ENCODE peak calls at places on chromosomes 6 and 20, in ten cellular contexts. One of them, this sample, is unnamed. For H3K9me3, the result is how much of the 10 kb centered on the place peaks cover.

GRCh38 chr6:152348116-152348515 is 289.0 kb downstream of the SYNE1 start:
- DNase-seq in tibial nerve: no peak
- DNase-seq in Caco-2: no peak
- DNase-seq in spleen: no peak
- DNase-seq in lung: no peak
- DNase-seq in ascending aorta: no peak
- DNase-seq in right atrium auricular region: no peak
- DNase-seq in CD8-positive, alpha-beta memory T cell: no peak
- DNase-seq in body of pancreas: no peak
- DNase-seq in left lung: no peak
- DNase-seq in this sample: no peak

GRCh38 chr6:143545165-143545564 is 33.6 kb upstream of the FUCA2 start:
- DNase-seq in tibial nerve: no peak
- DNase-seq in Caco-2: no peak
- DNase-seq in spleen: no peak
- DNase-seq in lung: no peak
- DNase-seq in ascending aorta: no peak
- DNase-seq in right atrium auricular region: no peak
- DNase-seq in CD8-positive, alpha-beta memory T cell: no peak
- DNase-seq in body of pancreas: no peak
- DNase-seq in left lung: no peak
- DNase-seq in this sample: no peak

GRCh38 chr6:31042801-31043200 is 32.5 kb downstream of the MUC22 start:
- DNase-seq in tibial nerve: peak
- DNase-seq in Caco-2: peak
- DNase-seq in spleen: no peak
- DNase-seq in lung: peak
- DNase-seq in ascending aorta: no peak
- DNase-seq in right atrium auricular region: no peak
- DNase-seq in CD8-positive, alpha-beta memory T cell: peak
- DNase-seq in body of pancreas: peak
- DNase-seq in left lung: no peak
- DNase-seq in this sample: no peak

GRCh38 chr6:166620478-166621113 is 6.5 kb downstream of the RPS6KA2 start:
- DNase-seq in tibial nerve: no peak
- DNase-seq in Caco-2: no peak
- DNase-seq in spleen: no peak
- DNase-seq in lung: no peak
- DNase-seq in ascending aorta: no peak
- DNase-seq in right atrium auricular region: peak
- DNase-seq in CD8-positive, alpha-beta memory T cell: no peak
- DNase-seq in body of pancreas: no peak
- DNase-seq in left lung: no peak
- DNase-seq in this sample: no peak

GRCh38 chr20:37398750-37399621 is 53.0 kb downstream of the SRC start:
- DNase-seq in tibial nerve: no peak
- DNase-seq in Caco-2: peak
- DNase-seq in spleen: no peak
- DNase-seq in lung: no peak
- DNase-seq in ascending aorta: no peak
- DNase-seq in right atrium auricular region: no peak
- DNase-seq in CD8-positive, alpha-beta memory T cell: no peak
- DNase-seq in body of pancreas: no peak
- DNase-seq in left lung: peak
- DNase-seq in this sample: no peak

GRCh38 chr6:149900620-149901443 is 2.9 kb upstream of the RAET1E start:
- DNase-seq in tibial nerve: no peak
- DNase-seq in Caco-2: no peak
- DNase-seq in spleen: peak
- DNase-seq in lung: no peak
- DNase-seq in ascending aorta: no peak
- DNase-seq in right atrium auricular region: peak
- DNase-seq in CD8-positive, alpha-beta memory T cell: no peak
- DNase-seq in body of pancreas: no peak
- DNase-seq in left lung: no peak
- DNase-seq in this sample: no peak

GRCh38 chr20:58481541-58482021 is 33.6 kb downstream of the APCDD1L start:
- DNase-seq in tibial nerve: peak
- DNase-seq in Caco-2: peak
- DNase-seq in spleen: no peak
- DNase-seq in lung: peak
- DNase-seq in ascending aorta: no peak
- DNase-seq in right atrium auricular region: no peak
- DNase-seq in CD8-positive, alpha-beta memory T cell: peak
- DNase-seq in body of pancreas: no peak
- DNase-seq in left lung: no peak
- DNase-seq in this sample: peak

GRCh38 chr6:42460892-42461291 is 9.2 kb upstream of the TRERF1 start:
- DNase-seq in tibial nerve: no peak
- DNase-seq in Caco-2: no peak
- DNase-seq in spleen: no peak
- DNase-seq in lung: no peak
- DNase-seq in ascending aorta: no peak
- DNase-seq in right atrium auricular region: no peak
- DNase-seq in CD8-positive, alpha-beta memory T cell: no peak
- DNase-seq in body of pancreas: no peak
- DNase-seq in left lung: no peak
- DNase-seq in this sample: no peak

GRCh38 chr6:157150076-157150475 is 173.2 kb downstream of the TMEM242 start:
- DNase-seq in tibial nerve: no peak
- DNase-seq in Caco-2: no peak
- DNase-seq in spleen: no peak
- DNase-seq in lung: no peak
- DNase-seq in ascending aorta: no peak
- DNase-seq in right atrium auricular region: no peak
- DNase-seq in CD8-positive, alpha-beta memory T cell: no peak
- DNase-seq in body of pancreas: no peak
- DNase-seq in left lung: no peak
- DNase-seq in this sample: no peak

GRCh38 chr6:2558098-2558770 is 192.5 kb downstream of the MYLK4 start:
- DNase-seq in tibial nerve: no peak
- DNase-seq in Caco-2: no peak
- DNase-seq in spleen: no peak
- DNase-seq in lung: no peak
- DNase-seq in ascending aorta: no peak
- DNase-seq in right atrium auricular region: no peak
- DNase-seq in CD8-positive, alpha-beta memory T cell: no peak
- DNase-seq in body of pancreas: no peak
- DNase-seq in left lung: no peak
- DNase-seq in this sample: no peak

GRCh38 chr6:111793711-111794111 is 79.5 kb downstream of the FYN start:
- DNase-seq in tibial nerve: no peak
- DNase-seq in Caco-2: no peak
- DNase-seq in spleen: peak
- DNase-seq in lung: no peak
- DNase-seq in ascending aorta: no peak
- DNase-seq in right atrium auricular region: no peak
- DNase-seq in CD8-positive, alpha-beta memory T cell: peak
- DNase-seq in body of pancreas: no peak
- DNase-seq in left lung: peak
- DNase-seq in this sample: no peak

DNA sequence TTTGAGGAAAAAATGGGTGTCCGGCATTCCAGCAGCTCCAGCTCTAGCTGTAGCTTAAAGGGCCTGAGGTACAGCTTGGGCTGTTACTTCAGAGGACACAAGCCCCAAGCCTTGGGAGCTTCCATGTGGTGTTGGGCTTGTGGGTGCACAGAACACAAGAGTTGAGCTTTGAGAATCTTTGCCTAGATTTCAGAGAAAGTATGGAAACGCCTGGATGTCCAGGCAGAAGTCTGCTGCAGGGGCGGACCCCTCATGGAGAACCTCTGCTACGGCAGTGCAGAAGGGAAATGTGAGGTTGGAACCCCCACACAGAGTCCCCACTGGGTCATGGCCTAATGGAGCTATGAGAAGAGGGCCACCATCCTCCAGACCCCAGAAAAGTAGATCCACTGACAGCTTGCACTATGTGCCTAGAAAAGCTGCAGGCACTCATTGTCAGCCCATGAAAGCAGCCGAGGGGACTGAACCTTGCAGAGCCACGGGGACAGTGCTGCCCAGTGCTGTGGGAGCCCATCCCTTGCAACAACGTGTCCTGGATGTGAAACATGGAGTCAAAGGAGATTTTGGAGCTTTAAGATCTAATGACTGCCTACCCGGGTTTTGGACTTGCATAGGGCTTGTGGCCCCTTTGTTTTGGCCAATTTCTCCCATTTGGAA is 90.6 kb downstream of the QKI start:
- DNase-seq in tibial nerve: no peak
- DNase-seq in Caco-2: no peak
- DNase-seq in spleen: peak
- DNase-seq in lung: no peak
- DNase-seq in ascending aorta: no peak
- DNase-seq in right atrium auricular region: no peak
- DNase-seq in CD8-positive, alpha-beta memory T cell: no peak
- DNase-seq in body of pancreas: no peak
- DNase-seq in left lung: no peak
- DNase-seq in this sample: no peak
- H3K9me3 ChIP-seq in tibial nerve: under half
- H3K9me3 ChIP-seq in Caco-2: under half
- H3K9me3 ChIP-seq in spleen: half or more
- H3K9me3 ChIP-seq in lung: under half
- H3K9me3 ChIP-seq in ascending aorta: under half
- H3K9me3 ChIP-seq in right atrium auricular region: under half
- H3K9me3 ChIP-seq in CD8-positive, alpha-beta memory T cell: under half
- H3K9me3 ChIP-seq in body of pancreas: under half
- H3K9me3 ChIP-seq in left lung: under half
- H3K9me3 ChIP-seq in this sample: under half

GRCh38 chr6:47061631-47062300 is 19.6 kb upstream of the ADGRF1 start:
- DNase-seq in tibial nerve: no peak
- DNase-seq in Caco-2: no peak
- DNase-seq in spleen: no peak
- DNase-seq in lung: peak
- DNase-seq in ascending aorta: no peak
- DNase-seq in right atrium auricular region: no peak
- DNase-seq in CD8-positive, alpha-beta memory T cell: no peak
- DNase-seq in body of pancreas: no peak
- DNase-seq in left lung: no peak
- DNase-seq in this sample: no peak

GRCh38 chr6:47059216-47059885 is 17.2 kb upstream of the ADGRF1 start:
- DNase-seq in tibial nerve: no peak
- DNase-seq in Caco-2: no peak
- DNase-seq in spleen: no peak
- DNase-seq in lung: no peak
- DNase-seq in ascending aorta: no peak
- DNase-seq in right atrium auricular region: no peak
- DNase-seq in CD8-positive, alpha-beta memory T cell: no peak
- DNase-seq in body of pancreas: no peak
- DNase-seq in left lung: no peak
- DNase-seq in this sample: no peak

GRCh38 chr6:47062346-47062745 is 20.2 kb upstream of the ADGRF1 start:
- DNase-seq in tibial nerve: no peak
- DNase-seq in Caco-2: no peak
- DNase-seq in spleen: no peak
- DNase-seq in lung: no peak
- DNase-seq in ascending aorta: no peak
- DNase-seq in right atrium auricular region: no peak
- DNase-seq in CD8-positive, alpha-beta memory T cell: no peak
- DNase-seq in body of pancreas: no peak
- DNase-seq in left lung: no peak
- DNase-seq in this sample: no peak

GRCh38 chr6:47056832-47057231 is 14.7 kb upstream of the ADGRF1 start:
- DNase-seq in tibial nerve: no peak
- DNase-seq in Caco-2: no peak
- DNase-seq in spleen: no peak
- DNase-seq in lung: no peak
- DNase-seq in ascending aorta: no peak
- DNase-seq in right atrium auricular region: no peak
- DNase-seq in CD8-positive, alpha-beta memory T cell: no peak
- DNase-seq in body of pancreas: no peak
- DNase-seq in left lung: no peak
- DNase-seq in this sample: no peak

GRCh38 chr6:47057830-47058540 is 15.9 kb upstream of the ADGRF1 start:
- DNase-seq in tibial nerve: no peak
- DNase-seq in Caco-2: no peak
- DNase-seq in spleen: no peak
- DNase-seq in lung: no peak
- DNase-seq in ascending aorta: no peak
- DNase-seq in right atrium auricular region: no peak
- DNase-seq in CD8-positive, alpha-beta memory T cell: no peak
- DNase-seq in body of pancreas: no peak
- DNase-seq in left lung: no peak
- DNase-seq in this sample: no peak
- H3K9me3 ChIP-seq in tibial nerve: under half
- H3K9me3 ChIP-seq in Caco-2: under half
- H3K9me3 ChIP-seq in spleen: under half
- H3K9me3 ChIP-seq in lung: under half
- H3K9me3 ChIP-seq in ascending aorta: under half
- H3K9me3 ChIP-seq in right atrium auricular region: under half
- H3K9me3 ChIP-seq in CD8-positive, alpha-beta memory T cell: under half
- H3K9me3 ChIP-seq in body of pancreas: under half
- H3K9me3 ChIP-seq in left lung: under half
- H3K9me3 ChIP-seq in this sample: under half

DNA sequence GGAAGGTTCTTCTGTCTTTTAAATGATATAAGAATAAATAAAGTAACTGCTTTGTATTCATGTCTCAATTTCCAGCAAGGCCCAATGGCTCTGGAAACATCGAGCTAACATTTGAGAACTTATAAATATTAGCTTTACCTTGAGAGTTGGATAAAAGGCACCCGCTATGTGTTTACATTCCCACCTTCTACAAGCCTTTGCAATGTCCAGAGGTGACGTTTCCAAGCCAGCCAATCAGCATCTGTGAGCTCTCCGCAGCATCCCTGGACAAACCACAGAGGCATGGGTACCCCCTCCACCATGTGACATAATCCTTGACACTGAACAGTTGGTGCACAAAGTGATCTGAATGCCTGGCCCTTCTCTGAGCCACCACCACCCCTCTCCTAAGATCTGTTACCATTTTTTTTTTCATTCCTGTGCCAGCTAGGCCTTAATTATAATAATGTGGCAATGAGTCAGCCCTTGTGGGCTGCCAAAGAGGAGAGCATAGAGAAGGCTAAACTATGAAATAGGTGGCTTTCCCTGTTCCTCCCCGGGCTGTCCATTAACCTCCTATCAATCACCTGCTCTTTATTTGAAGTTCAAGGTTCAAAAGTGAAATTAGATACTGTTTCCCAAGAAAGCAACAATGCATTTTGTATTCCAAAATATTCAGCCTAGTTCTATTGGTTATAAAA is 4.1 kb downstream of the CBLN4 start:
- DNase-seq in tibial nerve: no peak
- DNase-seq in Caco-2: no peak
- DNase-seq in spleen: no peak
- DNase-seq in lung: no peak
- DNase-seq in ascending aorta: no peak
- DNase-seq in right atrium auricular region: no peak
- DNase-seq in CD8-positive, alpha-beta memory T cell: no peak
- DNase-seq in body of pancreas: peak
- DNase-seq in left lung: no peak
- DNase-seq in this sample: no peak
- H3K9me3 ChIP-seq in tibial nerve: under half
- H3K9me3 ChIP-seq in Caco-2: under half
- H3K9me3 ChIP-seq in spleen: under half
- H3K9me3 ChIP-seq in lung: under half
- H3K9me3 ChIP-seq in ascending aorta: under half
- H3K9me3 ChIP-seq in right atrium auricular region: under half
- H3K9me3 ChIP-seq in CD8-positive, alpha-beta memory T cell: under half
- H3K9me3 ChIP-seq in body of pancreas: under half
- H3K9me3 ChIP-seq in left lung: under half
- H3K9me3 ChIP-seq in this sample: under half

GRCh38 chr20:49280463-49281058 is 2.7 kb upstream of the ZNFX1 start:
- DNase-seq in tibial nerve: no peak
- DNase-seq in Caco-2: no peak
- DNase-seq in spleen: no peak
- DNase-seq in lung: no peak
- DNase-seq in ascending aorta: no peak
- DNase-seq in right atrium auricular region: no peak
- DNase-seq in CD8-positive, alpha-beta memory T cell: no peak
- DNase-seq in body of pancreas: no peak
- DNase-seq in left lung: no peak
- DNase-seq in this sample: no peak
- H3K9me3 ChIP-seq in tibial nerve: under half
- H3K9me3 ChIP-seq in Caco-2: half or more
- H3K9me3 ChIP-seq in spleen: half or more
- H3K9me3 ChIP-seq in lung: under half
- H3K9me3 ChIP-seq in ascending aorta: under half
- H3K9me3 ChIP-seq in right atrium auricular region: under half
- H3K9me3 ChIP-seq in CD8-positive, alpha-beta memory T cell: half or more
- H3K9me3 ChIP-seq in body of pancreas: under half
- H3K9me3 ChIP-seq in left lung: under half
- H3K9me3 ChIP-seq in this sample: half or more

This sample was measured in T-helper 17 cell.